ENCODE peak calls at places on chromosomes 3 and 15, in four cellular contexts. W is iris pigment epithelial cell; S is stimulated activated CD8-positive, alpha-beta memory T cell treated with anti-CD3 and anti-CD28 coated beads, Interleukin-7, amount 100 ng/mL, for 4 hours; M is H7. F is an unnamed sample.

GRCh38 chr3:177816667-177817208 is 619.5 kb upstream of the TBL1XR1 start:
- DNase-seq in W (peak), M (no peak), S (no peak), F (peak)

GRCh38 chr3:197807969-197808587 is 17.0 kb downstream of the LRCH3 start:
- DNase-seq in S (no peak), W (peak), M (no peak), F (peak)

GRCh38 chr15:55799287-55800212 is 56.6 kb upstream of the PRTG start:
- DNase-seq in S (no peak), M (peak), W (peak), F (peak)

GRCh38 chr15:25690673-25691543 is 172.2 kb downstream of the ATP10A start:
- DNase-seq in S (no peak), M (no peak), W (peak), F (peak)

GRCh38 chr15:92082217-92082843 is 228.8 kb downstream of the SLCO3A1 start:
- DNase-seq in S (no peak), M (peak), W (peak), F (peak)

GRCh38 chr15:57235865-57236264 is 140.4 kb upstream of the CGNL1 start:
- DNase-seq in M (no peak), S (no peak), W (peak), F (peak)

GRCh38 chr15:75727851-75728715 is 15.4 kb upstream of the CSPG4 start:
- DNase-seq in M (peak), S (peak), W (no peak), F (peak)

GRCh38 chr15:95013379-95013778 is 782.0 kb downstream of the MCTP2 start:
- DNase-seq in S (no peak), M (no peak), W (no peak), F (no peak)

GRCh38 chr3:13108861-13109260 is 35.6 kb upstream of the IQSEC1 start:
- DNase-seq in M (no peak), W (no peak), S (no peak), F (no peak)

GRCh38 chr3:11582123-11582968 is 61.4 kb downstream of the VGLL4 start:
- DNase-seq in S (no peak), M (peak), W (peak), F (peak)

GRCh38 chr3:46716461-46717441 is 918 bp downstream of the PRSS50 start:
- DNase-seq in S (no peak), W (no peak), M (peak), F (no peak)

GRCh38 chr3:53238051-53238850 is 17.6 kb downstream of the TKT start:
- DNase-seq in M (peak), W (peak), S (no peak), F (peak)

GRCh38 chr3:178350763-178351162 is 185.5 kb upstream of the KCNMB2 start:
- DNase-seq in M (no peak), S (no peak), W (peak), F (peak)

GRCh38 chr3:4601926-4602325 is 108.8 kb downstream of the ITPR1 start:
- DNase-seq in W (peak), S (no peak), M (no peak), F (peak)

GRCh38 chr3:172097585-172097984 is 58.2 kb downstream of the FNDC3B start:
- DNase-seq in W (no peak), S (no peak), M (no peak), F (no peak)

GRCh38 chr3:10185804-10186762 is 21.4 kb downstream of the IRAK2 start:
- DNase-seq in S (no peak), W (peak), M (no peak), F (peak)

GRCh38 chr15:70748281-70748747 is 15.0 kb downstream of the UACA start:
- DNase-seq in W (no peak), M (no peak), S (no peak), F (no peak)

GRCh38 chr3:127679534-127680145 is 6.9 kb downstream of the ABTB1 start:
- DNase-seq in S (no peak), M (peak), W (no peak), F (no peak)

GRCh38 chr3:131535596-131535995 is 32.8 kb upstream of the MRPL3 start:
- DNase-seq in S (no peak), W (peak), M (no peak), F (no peak)

GRCh38 chr3:23874359-23875120 is 42.2 kb downstream of the NKIRAS1 start:
- DNase-seq in M (no peak), S (no peak), W (peak), F (peak)

GRCh38 chr15:38702178-38702912 is 137.7 kb upstream of the RASGRP1 start:
- DNase-seq in S (no peak), M (no peak), W (no peak), F (no peak)

GRCh38 chr3:104566054-104566453 is 800.7 kb upstream of the ALCAM start:
- DNase-seq in M (no peak), W (no peak), S (no peak), F (no peak)

GRCh38 chr3:50675179-50676030 is 678 bp downstream of the DOCK3 start:
- DNase-seq in M (peak), W (no peak), S (peak), F (no peak)

GRCh38 chr3:171810278-171811058 is at the start of gene PLD1:
- DNase-seq in S (no peak), W (peak), M (peak), F (peak)

GRCh38 chr15:63876085-63876662 is 42.4 kb upstream of the HERC1 start:
- DNase-seq in M (no peak), W (no peak), S (no peak), F (peak)

GRCh38 chr15:29945943-29946591 is 123.8 kb upstream of the TJP1 start:
- DNase-seq in W (peak), S (no peak), M (no peak), F (no peak)

GRCh38 chr15:64686130-64686735 is 89.2 kb downstream of the RBPMS2 start:
- DNase-seq in S (no peak), W (peak), M (peak), F (peak)

GRCh38 chr15:69849232-69849610 is 248.5 kb downstream of the TLE3 start:
- DNase-seq in M (no peak), S (no peak), W (peak), F (peak)

GRCh38 chr15:58523634-58524033 is 91.8 kb downstream of the LIPC start:
- DNase-seq in W (no peak), M (no peak), S (no peak), F (no peak)

GRCh38 chr15:78129098-78130011 is 1.9 kb downstream of the CIB2 start:
- DNase-seq in S (no peak), W (no peak), M (peak), F (no peak)

GRCh38 chr15:42955518-42955917 is 34.9 kb upstream of the TTBK2 start:
- DNase-seq in S (no peak), M (no peak), W (peak), F (peak)

GRCh38 chr3:139292933-139293664 is 50.7 kb upstream of the MRPS22 start:
- DNase-seq in W (peak), M (no peak), S (no peak), F (no peak)

GRCh38 chr3:160225181-160226025 is at the start of gene C3orf80:
- DNase-seq in M (peak), W (peak), S (no peak), F (peak)

GRCh38 chr3:154191520-154191919 is 70.3 kb downstream of the ARHGEF26 start:
- DNase-seq in M (no peak), S (no peak), W (peak), F (no peak)

GRCh38 chr3:18735013-18735412 is 309.9 kb upstream of the SATB1 start:
- DNase-seq in S (no peak), M (no peak), W (no peak), F (no peak)

F was measured in fibroblast of pulmonary artery.